ENCODE peak calls at places on chromosomes 6 and 20, in eight cellular contexts. E, T, W, J, L, C, S and R are unnamed samples.
A peak's percentile ranks its signal among the peaks of the same experiment; 100 is the strongest.

GRCh38 chr6:112780498-112781096 is 433.5 kb downstream of the RFPL4B start:
- DNase-seq in E (peak; percentile 59), T (peak; percentile 62), W (peak; percentile 61), J (peak; percentile 87), L (peak; percentile 74), C (peak; percentile 82), S (peak; percentile 67), R (peak; percentile 44)

GRCh38 chr20:2108987-2109386 is 7.4 kb downstream of the STK35 start:
- DNase-seq in E (no peak), T (no peak), W (no peak), J (no peak), L (no peak), C (peak; percentile 93), S (no peak), R (peak; percentile 90)

GRCh38 chr20:47389867-47390347 is 33.4 kb upstream of the ZMYND8 start:
- DNase-seq in E (peak; percentile 25), T (peak; percentile 62), W (no peak), J (no peak), L (no peak), C (peak; percentile 98), S (no peak), R (peak; percentile 77)

GRCh38 chr6:106300944-106301343 is 24.6 kb downstream of the ATG5 start:
- DNase-seq in E (no peak), T (no peak), W (no peak), J (no peak), L (peak; percentile 39), C (peak; percentile 57), S (no peak), R (no peak)

GRCh38 chr6:31049518-31049917 is 39.2 kb downstream of the MUC22 start:
- DNase-seq in E (no peak), T (no peak), W (no peak), J (no peak), L (no peak), C (peak; percentile 62), S (no peak), R (no peak)

GRCh38 chr20:38447251-38447661 is 12.1 kb upstream of the SNHG17 start:
- DNase-seq in E (no peak), T (no peak), W (no peak), J (no peak), L (no peak), C (no peak), S (no peak), R (no peak)

GRCh38 chr6:118869350-118869749 is 24.6 kb upstream of the ASF1A start:
- DNase-seq in E (no peak), T (no peak), W (no peak), J (no peak), L (no peak), C (peak; percentile 57), S (no peak), R (no peak)

GRCh38 chr6:99587792-99588191 is 18.8 kb upstream of the PRDM13 start:
- DNase-seq in E (no peak), T (no peak), W (no peak), J (no peak), L (no peak), C (no peak), S (no peak), R (no peak)

GRCh38 chr20:39813190-39813829 is 851.2 kb downstream of the DHX35 start:
- DNase-seq in E (no peak), T (no peak), W (no peak), J (no peak), L (no peak), C (no peak), S (no peak), R (no peak)

GRCh38 chr6:125356888-125357287 is 55.1 kb upstream of the HDDC2 start:
- DNase-seq in E (no peak), T (no peak), W (no peak), J (peak; percentile 82), L (no peak), C (no peak), S (no peak), R (no peak)

GRCh38 chr6:16964553-16965499 is 137.0 kb upstream of the STMND1 start:
- DNase-seq in E (peak; percentile 63), T (peak; percentile 75), W (peak; percentile 80), J (peak; percentile 96), L (peak; percentile 46), C (peak; percentile 71), S (peak; percentile 80), R (peak; percentile 82)

GRCh38 chr6:77361018-77361417 is 102.3 kb downstream of the HTR1B start:
- DNase-seq in E (no peak), T (no peak), W (no peak), J (no peak), L (peak; percentile 86), C (no peak), S (no peak), R (no peak)

GRCh38 chr6:79396625-79397024 is 140.6 kb downstream of the LCA5 start:
- DNase-seq in E (no peak), T (no peak), W (no peak), J (no peak), L (no peak), C (no peak), S (no peak), R (no peak)

GRCh38 chr6:15658345-15658744 is 4.5 kb downstream of the DTNBP1 start:
- DNase-seq in E (no peak), T (no peak), W (no peak), J (no peak), L (peak; percentile 15), C (no peak), S (no peak), R (no peak)

GRCh38 chr6:84282566-84282965 is 55.1 kb upstream of the CEP162 start:
- DNase-seq in E (no peak), T (no peak), W (peak; percentile 60), J (no peak), L (no peak), C (peak; percentile 23), S (no peak), R (no peak)

GRCh38 chr6:159887761-159888160 is 3.0 kb upstream of the MAS1 start:
- DNase-seq in E (no peak), T (peak; percentile 57), W (no peak), J (peak; percentile 17), L (no peak), C (no peak), S (no peak), R (no peak)

GRCh38 chr6:41966961-41967311 is 25.3 kb upstream of the CCND3 start:
- DNase-seq in E (no peak), T (no peak), W (no peak), J (peak; percentile 79), L (no peak), C (peak; percentile 78), S (no peak), R (peak; percentile 88)

GRCh38 chr20:52493177-52493711 is 301.7 kb upstream of the ZFP64 start:
- DNase-seq in E (no peak), T (no peak), W (no peak), J (no peak), L (peak; percentile 33), C (peak; percentile 63), S (peak; percentile 24), R (no peak)

GRCh38 chr20:60507087-60507684 is 549.0 kb downstream of the CDH26 start:
- DNase-seq in E (no peak), T (no peak), W (no peak), J (no peak), L (no peak), C (no peak), S (no peak), R (no peak)

GRCh38 chr6:138527376-138528092 is 28.2 kb upstream of the NHSL1 start:
- DNase-seq in E (no peak), T (no peak), W (no peak), J (no peak), L (no peak), C (no peak), S (no peak), R (no peak)

GRCh38 chr6:119303164-119303887 is 46.2 kb downstream of the MAN1A1 start:
- DNase-seq in E (no peak), T (no peak), W (no peak), J (no peak), L (no peak), C (no peak), S (no peak), R (no peak)

GRCh38 chr6:44918893-44919292 is 409.2 kb upstream of the RUNX2 start:
- DNase-seq in E (no peak), T (no peak), W (no peak), J (no peak), L (no peak), C (no peak), S (no peak), R (no peak)

GRCh38 chr6:44920952-44921491 is 407.1 kb upstream of the RUNX2 start:
- DNase-seq in E (no peak), T (no peak), W (no peak), J (no peak), L (no peak), C (no peak), S (no peak), R (no peak)

GRCh38 chr6:44925100-44925739 is 402.9 kb upstream of the RUNX2 start:
- DNase-seq in E (no peak), T (no peak), W (no peak), J (no peak), L (no peak), C (peak; percentile 39), S (no peak), R (no peak)

GRCh38 chr6:44923416-44923815 is 404.7 kb upstream of the RUNX2 start:
- DNase-seq in E (no peak), T (no peak), W (no peak), J (no peak), L (no peak), C (no peak), S (no peak), R (no peak)

GRCh38 chr6:44921787-44922186 is 406.3 kb upstream of the RUNX2 start:
- DNase-seq in E (no peak), T (no peak), W (peak; percentile 77), J (peak; percentile 42), L (no peak), C (peak; percentile 9), S (no peak), R (no peak)
- TF ChIP-seq CTCF in E (no peak), T (no peak), W (peak; percentile 27), J (no peak), L (no peak), C (no peak), S (no peak), R (no peak)

DNA sequence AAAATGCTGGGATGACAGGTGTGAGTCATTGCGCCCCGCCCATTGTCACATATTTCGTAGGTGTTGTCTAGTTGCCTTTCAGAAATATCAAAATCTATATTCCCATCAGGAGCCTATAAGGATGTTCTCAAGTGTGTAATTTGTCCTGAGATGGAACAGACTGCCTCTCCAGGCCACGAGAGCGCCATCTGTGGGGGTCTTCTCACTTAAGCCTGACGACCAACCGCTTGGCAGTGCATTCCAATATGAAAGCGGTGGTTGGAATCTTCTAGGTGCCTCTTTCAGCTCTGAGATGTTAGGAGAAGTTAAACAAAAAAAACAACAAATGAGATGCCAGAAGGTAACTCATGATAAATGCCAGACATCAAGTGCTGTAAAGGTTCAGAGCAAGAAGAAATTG is 488.5 kb downstream of the QKI start:
- DNase-seq in E (no peak), T (no peak), W (no peak), J (no peak), L (no peak), C (no peak), S (no peak), R (no peak)
- TF ChIP-seq CTCF in E (no peak), T (no peak), W (no peak), J (peak; percentile 31), L (no peak), C (no peak), S (no peak), R (no peak)

GRCh38 chr6:35258858-35259193 is 709 bp upstream of the ZNF76 start:
- DNase-seq in E (no peak), T (no peak), W (no peak), J (no peak), L (no peak), C (no peak), S (no peak), R (no peak)
- TF ChIP-seq CTCF in E (no peak), T (no peak), W (no peak), J (peak; percentile 49), L (peak; percentile 22), C (no peak), S (peak; percentile 24), R (no peak)

GRCh38 chr20:45459606-45460005 is 9.9 kb upstream of the WFDC2 start:
- DNase-seq in E (no peak), T (no peak), W (no peak), J (no peak), L (no peak), C (no peak), S (no peak), R (peak; percentile 54)
- TF ChIP-seq CTCF in E (no peak), T (peak; percentile 50), W (no peak), J (peak; percentile 52), L (no peak), C (peak; percentile 21), S (no peak), R (peak; percentile 53)